ENCODE peak calls at places on chromosomes 3 and 15, in six cellular contexts. W is M059J, D is fibroblast of lung, I is HT1080, K is T-helper 17 cell, Z is fibroblast of the conjunctiva. S is an unnamed sample.

GRCh38 chr3:133211449-133211848 is 173.3 kb downstream of the TMEM108 start:
- DNase-seq in W (peak; percentile 21), D (no peak), I (peak; percentile 57), K (no peak), Z (no peak), S (no peak)

GRCh38 chr15:25177955-25178801 is 223.4 kb downstream of the SNRPN start:
- DNase-seq in W (no peak), D (no peak), I (no peak), K (no peak), Z (no peak), S (no peak)

GRCh38 chr3:114411811-114412803 is 118.3 kb downstream of the TIGIT start:
- DNase-seq in W (peak; percentile 96), D (peak; percentile 61), I (peak; percentile 81), K (no peak), Z (no peak), S (peak; percentile 7)

GRCh38 chr15:62107561-62108110 is 40.9 kb downstream of the C2CD4A start:
- DNase-seq in W (no peak), D (no peak), I (peak; percentile 5), K (no peak), Z (no peak), S (no peak)

GRCh38 chr3:99706410-99706809 is 68.0 kb downstream of the COL8A1 start:
- DNase-seq in W (no peak), D (no peak), I (no peak), K (no peak), Z (no peak), S (no peak)

GRCh38 chr3:115800489-115801080 is 177.3 kb downstream of the GAP43 start:
- DNase-seq in W (peak; percentile 97), D (peak; percentile 36), I (peak; percentile 76), K (no peak), Z (no peak), S (peak; percentile 97)

GRCh38 chr15:40088929-40089755 is 19.5 kb downstream of the BMF start:
- DNase-seq in W (peak; percentile 77), D (no peak), I (no peak), K (no peak), Z (no peak), S (no peak)

GRCh38 chr3:31911124-31911523 is 69.9 kb downstream of the OSBPL10 start:
- DNase-seq in W (no peak), D (no peak), I (no peak), K (no peak), Z (no peak), S (no peak)

GRCh38 chr3:194287977-194288706 is 63.0 kb downstream of the CPN2 start:
- DNase-seq in W (no peak), D (no peak), I (no peak), K (no peak), Z (no peak), S (no peak)

GRCh38 chr3:27533718-27534578 is 49.8 kb upstream of the SLC4A7 start:
- DNase-seq in W (peak; percentile 98), D (peak; percentile 95), I (peak; percentile 100), K (peak; percentile 6), Z (peak; percentile 88), S (peak; percentile 99)

GRCh38 chr3:49266410-49267170 is 10.4 kb downstream of the C3orf62 start:
- DNase-seq in W (no peak), D (no peak), I (no peak), K (no peak), Z (no peak), S (no peak)

GRCh38 chr3:39937874-39938273 is 128.5 kb downstream of the MYRIP start:
- DNase-seq in W (no peak), D (no peak), I (no peak), K (no peak), Z (no peak), S (no peak)

GRCh38 chr3:56366641-56366984 is 101.7 kb downstream of the ERC2 start:
- DNase-seq in W (no peak), D (no peak), I (no peak), K (no peak), Z (no peak), S (no peak)

GRCh38 chr3:107619549-107619948 is 96.8 kb downstream of the BBX start:
- DNase-seq in W (peak; percentile 75), D (no peak), I (peak; percentile 75), K (no peak), Z (no peak), S (peak; percentile 26)

GRCh38 chr3:32176989-32177701 is 61.3 kb upstream of the CMTM8 start:
- DNase-seq in W (peak; percentile 55), D (peak; percentile 58), I (peak; percentile 79), K (peak; percentile 57), Z (peak; percentile 22), S (peak; percentile 97)

GRCh38 chr15:62976301-62976842 is 66.2 kb upstream of the TPM1 start:
- DNase-seq in W (peak; percentile 80), D (no peak), I (peak; percentile 63), K (no peak), Z (no peak), S (no peak)

S was measured in PC-3.